ENCODE peak calls at places on chromosome 13, in six cellular contexts. Y, S, E, J, M and P are unnamed samples.

GRCh38 chr13:113078895-113079720 is 26.5 kb upstream of the F7 start:
- DNase-seq in M (no peak), E (no peak), J (no peak), S (no peak), Y (no peak), P (peak)

GRCh38 chr13:77002590-77003190 is 10.8 kb downstream of the CLN5 start:
- DNase-seq in J (no peak), M (peak), S (peak), E (peak), Y (peak), P (peak)

GRCh38 chr13:21402586-21403307 is 56.4 kb downstream of the ZDHHC20 start:
- DNase-seq in Y (peak), J (no peak), E (no peak), S (peak), M (peak), P (peak)

GRCh38 chr13:96994849-96995243 is 570 bp upstream of the OXGR1 start:
- DNase-seq in S (no peak), E (no peak), Y (no peak), M (no peak), J (no peak), P (no peak)

GRCh38 chr13:73189766-73190165 is 131.0 kb downstream of the KLF5 start:
- DNase-seq in E (no peak), Y (no peak), S (no peak), M (no peak), J (no peak), P (no peak)

GRCh38 chr13:78596701-78597550 is 6.4 kb downstream of the POU4F1 start:
- DNase-seq in S (no peak), M (no peak), E (no peak), J (no peak), Y (no peak), P (no peak)

GRCh38 chr13:68173111-68173510 is 943.0 kb upstream of the PCDH9 start:
- DNase-seq in E (no peak), S (no peak), Y (no peak), M (no peak), J (no peak), P (no peak)

GRCh38 chr13:38871275-38871674 is 119.4 kb downstream of the STOML3 start:
- DNase-seq in S (no peak), M (peak), E (no peak), J (no peak), Y (no peak), P (no peak)

GRCh38 chr13:28744091-28744536 is 25.3 kb upstream of the SLC46A3 start:
- DNase-seq in Y (peak), S (peak), M (no peak), J (no peak), E (peak), P (no peak)

GRCh38 chr13:97911311-97912138 is 42.0 kb upstream of the IPO5 start:
- DNase-seq in S (peak), Y (peak), E (peak), J (no peak), M (peak), P (peak)

GRCh38 chr13:113584870-113585671 is 518 bp downstream of the TFDP1 start:
- DNase-seq in S (no peak), M (no peak), Y (peak), E (peak), J (no peak), P (peak)

GRCh38 chr13:72390909-72391308 is 336.5 kb downstream of the MZT1 start:
- DNase-seq in J (no peak), Y (no peak), E (no peak), M (peak), S (no peak), P (no peak)

GRCh38 chr13:24074687-24075086 is 85.8 kb upstream of the SPATA13 start:
- DNase-seq in S (peak), Y (no peak), J (no peak), E (no peak), M (no peak), P (peak)

GRCh38 chr13:35699805-35700204 is 223.3 kb upstream of the MAB21L1 start:
- DNase-seq in S (no peak), E (no peak), M (no peak), Y (no peak), J (no peak), P (no peak)

GRCh38 chr13:49421391-49421790 is 22.5 kb downstream of the CAB39L start:
- DNase-seq in S (peak), M (peak), Y (peak), E (peak), J (peak), P (peak)

GRCh38 chr13:19055611-19056010 is 126.0 kb downstream of the TUBA3C start:
- DNase-seq in E (no peak), J (no peak), Y (no peak), S (no peak), M (no peak), P (no peak)

GRCh38 chr13:43157796-43158195 is 134.4 kb downstream of the DNAJC15 start:
- DNase-seq in M (no peak), J (no peak), Y (no peak), S (no peak), E (no peak), P (no peak)

GRCh38 chr13:24683833-24684599 is 3.8 kb downstream of the ATP12A start:
- DNase-seq in E (peak), Y (peak), M (peak), S (peak), J (no peak), P (peak)

GRCh38 chr13:40780822-40781401 is 8.5 kb upstream of the SLC25A15 start:
- DNase-seq in S (no peak), E (peak), M (peak), Y (peak), J (no peak), P (peak)

GRCh38 chr13:91909617-91910016 is 511.2 kb downstream of the GPC5 start:
- DNase-seq in E (no peak), S (no peak), M (no peak), Y (no peak), J (no peak), P (no peak)

GRCh38 chr13:113002206-113002821 is 33.3 kb downstream of the MCF2L start:
- DNase-seq in S (no peak), Y (no peak), E (peak), J (no peak), M (peak), P (no peak)

GRCh38 chr13:90055121-90055520 is 1292.4 kb upstream of the MIR17HG start:
- DNase-seq in E (no peak), M (no peak), S (no peak), J (no peak), Y (no peak), P (no peak)

GRCh38 chr13:33296793-33297425 is 11.4 kb upstream of the STARD13 start:
- DNase-seq in S (no peak), Y (no peak), E (no peak), J (no peak), M (peak), P (no peak)

GRCh38 chr13:33290421-33290965 is 4.9 kb upstream of the STARD13 start:
- DNase-seq in E (no peak), S (no peak), Y (no peak), M (no peak), J (no peak), P (no peak)

GRCh38 chr13:33287142-33287882 is 1.8 kb upstream of the STARD13 start:
- DNase-seq in M (no peak), Y (no peak), J (no peak), S (no peak), E (no peak), P (no peak)

GRCh38 chr13:33289966-33290365 is 4.4 kb upstream of the STARD13 start:
- DNase-seq in J (no peak), E (no peak), S (no peak), Y (no peak), M (no peak), P (no peak)

GRCh38 chr13:33292712-33293111 is 7.2 kb upstream of the STARD13 start:
- DNase-seq in S (no peak), M (no peak), E (no peak), J (no peak), Y (no peak), P (no peak)
- TF ChIP-seq MYC in S (no peak), M (no peak), E (no peak), J (no peak), Y (no peak), P (no peak)

GRCh38 chr13:110963554-110963970 is 48.7 kb upstream of the ANKRD10 start:
- DNase-seq in J (no peak), E (no peak), S (no peak), Y (no peak), M (no peak), P (no peak)
- TF ChIP-seq CTCF in J (no peak), E (no peak), S (no peak), Y (no peak), M (no peak), P (no peak)

GRCh38 chr13:87777395-87777794 is 106.2 kb downstream of the SLITRK5 start:
- DNase-seq in S (no peak), M (peak), E (no peak), Y (peak), J (no peak), P (no peak)
- TF ChIP-seq MAX in S (no peak), M (no peak), E (no peak), Y (no peak), J (no peak), P (no peak)

DNA sequence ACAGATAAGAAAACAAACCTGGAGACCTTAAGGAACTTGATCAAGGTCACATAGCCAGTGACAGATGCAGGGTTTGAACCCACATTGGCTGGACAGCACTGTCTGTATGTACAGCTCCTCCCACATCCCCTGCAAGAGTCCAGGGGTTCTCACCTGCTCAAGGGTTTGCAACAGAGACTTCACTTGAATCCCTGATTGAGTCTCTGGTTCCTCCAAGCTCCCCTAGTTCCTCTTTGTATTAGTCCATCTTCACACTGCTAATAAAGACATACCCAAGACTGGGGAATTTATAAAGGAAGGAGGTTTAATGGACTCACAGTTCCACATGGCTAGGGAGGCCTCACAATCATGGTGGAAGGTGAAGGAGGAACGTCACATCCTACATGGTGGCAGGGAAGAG is 72.8 kb upstream of the CLDN10 start:
- DNase-seq in M (no peak), Y (no peak), J (peak), S (no peak), E (no peak), P (no peak)
- TF ChIP-seq MYC in M (no peak), Y (no peak), J (no peak), S (no peak), E (no peak), P (no peak)

GRCh38 chr13:30037306-30037705 is 186.9 kb upstream of the UBL3 start:
- DNase-seq in J (no peak), E (no peak), M (no peak), S (no peak), Y (no peak), P (no peak)
- TF ChIP-seq CTCF in J (no peak), E (no peak), M (no peak), S (no peak), Y (no peak), P (no peak)

DNA sequence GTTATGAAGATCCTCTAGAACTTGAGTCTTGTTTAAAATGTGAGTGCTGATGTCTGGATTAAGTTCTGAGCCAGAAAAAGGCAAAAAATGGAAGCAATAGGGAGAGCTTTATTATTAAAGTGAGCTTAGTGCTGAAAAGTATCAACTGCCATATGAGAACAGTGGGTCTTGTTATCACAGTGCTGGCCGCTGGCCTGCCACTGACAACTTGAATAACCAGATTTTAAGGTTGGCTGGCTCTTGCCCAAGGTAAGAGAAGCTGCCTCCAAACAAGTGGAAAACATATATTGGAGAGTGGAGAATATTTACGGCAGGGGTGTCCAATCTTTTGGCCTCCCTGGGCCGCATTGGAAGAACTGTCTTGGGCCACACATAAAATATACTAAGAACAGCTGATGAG is 33.9 kb downstream of the NUFIP1 start:
- DNase-seq in M (no peak), E (no peak), Y (no peak), S (no peak), J (no peak), P (no peak)
- TF ChIP-seq MAX in M (no peak), E (no peak), Y (no peak), S (no peak), J (no peak), P (no peak)

GRCh38 chr13:101773062-101773461 is 320.6 kb downstream of the ITGBL1 start:
- DNase-seq in Y (peak), E (no peak), M (no peak), J (no peak), S (peak), P (no peak)
- TF ChIP-seq MYC in Y (no peak), E (no peak), M (no peak), J (no peak), S (no peak), P (no peak)